ENCODE peak calls at places on chromosome 11, in five cellular contexts. J is neuronal stem cell, G is H1, K is IMR-90, E is trophoblast cell. V is an unnamed sample.

GRCh38 chr11:132234878-132235277 is 864.5 kb downstream of the NTM start:
- DNase-seq in J (no peak), G (no peak), K (peak), E (no peak), V (peak)

GRCh38 chr11:20059587-20060021 is 100.7 kb downstream of the DBX1 start:
- DNase-seq in J (no peak), G (no peak), K (no peak), E (peak), V (no peak)

GRCh38 chr11:61149624-61150615 is 11.3 kb downstream of the VPS37C start:
- DNase-seq in J (no peak), G (no peak), K (peak), E (peak), V (peak)

GRCh38 chr11:124405611-124406010 is 6.8 kb upstream of the OR8B3 start:
- DNase-seq in J (no peak), G (no peak), K (peak), E (no peak), V (peak)

GRCh38 chr11:73520358-73521061 is 77.4 kb downstream of the FAM168A start:
- DNase-seq in J (no peak), G (no peak), K (peak), E (no peak), V (no peak)

GRCh38 chr11:45859661-45860140 is 12.4 kb downstream of the CRY2 start:
- DNase-seq in J (no peak), G (no peak), K (peak), E (peak), V (peak)

GRCh38 chr11:111620518-111620917 is 18.3 kb downstream of the SIK2 start:
- DNase-seq in J (no peak), G (no peak), K (no peak), E (no peak), V (no peak)

GRCh38 chr11:124482362-124483147 is 37.1 kb upstream of the OR8B8 start:
- DNase-seq in J (no peak), G (no peak), K (peak), E (peak), V (peak)

GRCh38 chr11:47442514-47442913 is 6.4 kb downstream of the RAPSN start:
- DNase-seq in J (no peak), G (no peak), K (no peak), E (no peak), V (no peak)

GRCh38 chr11:21464601-21465193 is 728.2 kb upstream of the ANO5 start:
- DNase-seq in J (no peak), G (no peak), K (no peak), E (peak), V (no peak)

GRCh38 chr11:85658180-85658579 is 6.7 kb downstream of the CREBZF start:
- DNase-seq in J (no peak), G (no peak), K (no peak), E (no peak), V (no peak)

GRCh38 chr11:43738600-43739409 is 58.3 kb downstream of the HSD17B12 start:
- DNase-seq in J (no peak), G (no peak), K (peak), E (peak), V (peak)

GRCh38 chr11:96388891-96389603 is 665 bp downstream of the CCDC82 start:
- DNase-seq in J (no peak), G (no peak), K (no peak), E (peak), V (peak)

GRCh38 chr11:130314749-130315285 is at the start of gene ZBTB44:
- DNase-seq in J (peak), G (peak), K (peak), E (peak), V (peak)

GRCh38 chr11:123180166-123180565 is 14.9 kb downstream of the CLMP start:
- DNase-seq in J (no peak), G (no peak), K (peak), E (peak), V (no peak)

GRCh38 chr11:1230456-1231395 is 7.9 kb downstream of the MUC5B start:
- DNase-seq in J (no peak), G (peak), K (no peak), E (peak), V (no peak)

DNA sequence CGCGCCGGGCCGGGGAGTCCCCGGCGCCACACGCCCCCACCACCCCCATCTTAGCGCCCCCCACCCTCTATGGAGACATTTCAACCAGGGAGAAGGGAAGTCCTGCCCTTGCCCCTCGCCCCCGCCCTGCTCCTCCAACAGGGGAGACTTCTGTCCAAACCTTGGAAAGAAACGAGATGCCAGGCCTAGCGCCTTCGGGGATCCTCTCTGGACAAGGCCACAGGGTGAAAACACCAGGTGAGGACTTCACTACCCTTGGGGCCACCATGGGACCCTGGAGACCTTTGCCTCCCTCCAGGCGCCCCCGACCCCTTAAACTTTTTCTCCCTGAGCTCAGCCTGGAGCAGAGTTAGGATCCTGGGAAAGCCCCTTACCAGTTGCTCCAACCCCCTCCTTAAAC is 11.6 kb upstream of the NPAS4 start:
- DNase-seq in J (no peak), G (no peak), K (no peak), E (no peak), V (no peak)
- H3K4me3 ChIP-seq in J (peak), G (peak), K (no peak), E (no peak), V (no peak)

GRCh38 chr11:66076561-66076960 is 6.5 kb downstream of the PACS1 start:
- DNase-seq in J (no peak), G (no peak), K (no peak), E (peak), V (no peak)

GRCh38 chr11:66085071-66085470 is 15.0 kb downstream of the PACS1 start:
- DNase-seq in J (no peak), G (no peak), K (no peak), E (no peak), V (no peak)

GRCh38 chr11:66082936-66083698 is 13.0 kb downstream of the PACS1 start:
- DNase-seq in J (no peak), G (no peak), K (no peak), E (no peak), V (peak)

GRCh38 chr11:66080055-66080817 is 10.2 kb downstream of the PACS1 start:
- DNase-seq in J (no peak), G (no peak), K (peak), E (peak), V (peak)

GRCh38 chr11:66081505-66081904 is 11.4 kb downstream of the PACS1 start:
- DNase-seq in J (no peak), G (no peak), K (no peak), E (peak), V (peak)
- H3K23ac ChIP-seq in J (no peak), G (no peak), K (no peak), E (no peak), V (no peak)

DNA sequence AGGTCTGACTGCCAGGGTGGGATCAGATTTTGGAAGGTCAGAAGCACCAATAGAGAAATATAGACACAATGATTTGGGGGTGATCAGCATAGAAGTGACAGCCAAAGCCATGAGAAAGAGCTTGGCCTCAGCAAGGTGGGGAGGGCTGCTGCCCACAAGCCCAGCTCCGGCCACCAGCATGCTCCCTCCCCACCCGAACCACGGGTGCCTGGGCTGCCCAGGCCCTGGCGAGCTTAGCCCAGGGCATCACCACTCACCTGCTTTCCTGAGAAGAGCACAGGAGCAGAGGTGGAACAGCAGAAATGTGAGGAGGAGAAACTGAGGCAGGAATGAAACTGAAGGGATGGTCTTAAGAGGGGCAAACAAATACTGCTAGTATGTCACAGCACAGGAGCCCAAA is 48.8 kb downstream of the LRFN4 start:
- DNase-seq in J (no peak), G (no peak), K (no peak), E (no peak), V (no peak)
- H3K14ac ChIP-seq in J (no peak), G (no peak), K (peak), E (no peak), V (no peak)

GRCh38 chr11:65862191-65862735 is 2.0 kb downstream of the MUS81 start:
- DNase-seq in J (no peak), G (no peak), K (no peak), E (no peak), V (no peak)
- H3K4me3 ChIP-seq in J (peak), G (no peak), K (no peak), E (no peak), V (no peak)

GRCh38 chr11:72326151-72326842 is 82.3 kb upstream of the PHOX2A start:
- DNase-seq in J (no peak), G (no peak), K (peak), E (peak), V (peak)

GRCh38 chr11:72328366-72329224 is 84.6 kb upstream of the PHOX2A start:
- DNase-seq in J (no peak), G (no peak), K (peak), E (peak), V (no peak)

GRCh38 chr11:72333657-72334056 is 89.7 kb upstream of the PHOX2A start:
- DNase-seq in J (peak), G (peak), K (no peak), E (no peak), V (peak)

GRCh38 chr11:72331761-72332160 is 87.8 kb upstream of the PHOX2A start:
- DNase-seq in J (no peak), G (no peak), K (no peak), E (no peak), V (no peak)

GRCh38 chr11:72330131-72330727 is 86.3 kb upstream of the PHOX2A start:
- DNase-seq in J (no peak), G (no peak), K (no peak), E (no peak), V (no peak)
- H3K23ac ChIP-seq in J (no peak), G (no peak), K (no peak), E (no peak), V (no peak)

DNA sequence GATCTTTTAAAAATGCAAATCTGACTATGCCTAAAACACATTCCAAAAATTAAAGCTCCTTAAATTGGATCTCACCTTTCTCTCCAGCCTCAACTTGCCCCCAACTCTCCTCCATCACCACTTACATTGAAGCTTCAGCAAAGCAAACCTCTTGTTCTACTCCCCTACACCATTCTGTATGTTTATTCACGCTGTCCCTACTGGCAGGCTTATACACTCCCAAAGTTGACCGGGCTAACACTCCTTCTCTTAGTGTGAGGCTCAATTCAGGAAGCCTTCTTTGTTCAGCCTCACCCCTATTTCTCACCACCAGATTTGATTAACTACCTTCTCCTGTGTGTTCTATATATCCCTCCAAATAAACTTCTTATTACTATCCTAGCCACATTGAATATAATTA is 1.8 kb upstream of the GDPD4 start:
- DNase-seq in J (no peak), G (no peak), K (no peak), E (no peak), V (no peak)
- H3K14ac ChIP-seq in J (no peak), G (no peak), K (no peak), E (no peak), V (no peak)

GRCh38 chr11:64767344-64768299 is 7.8 kb upstream of the PYGM start:
- DNase-seq in J (peak), G (peak), K (peak), E (peak), V (peak)
- H3K4me3 ChIP-seq in J (no peak), G (no peak), K (no peak), E (no peak), V (no peak)

V was measured in mesenchymal stem cell.